ENCODE peak calls at places on chromosomes 16 and 17, in four cellular contexts. X is K562, L is GM12878, S is HepG2. N is an unnamed sample.

GRCh38 chr17:4272213-4272975 is 8.6 kb upstream of the ANKFY1 start:
- DNase-seq in S (no peak), X (no peak), L (no peak), N (no peak)

GRCh38 chr17:78318843-78319242 is 41.0 kb downstream of the SOCS3 start:
- DNase-seq in S (no peak), L (no peak), X (no peak), N (no peak)

GRCh38 chr17:2532146-2532720 is 20.5 kb upstream of the METTL16 start:
- DNase-seq in S (no peak), L (no peak), X (no peak), N (no peak)

GRCh38 chr17:72656114-72656763 is 436.2 kb downstream of the SLC39A11 start:
- DNase-seq in L (no peak), X (no peak), S (no peak), N (no peak)

GRCh38 chr17:7523033-7523432 is 25.8 kb upstream of the TNFSF12 start:
- DNase-seq in X (peak), S (peak), L (no peak), N (no peak)

GRCh38 chr17:79203657-79204056 is 129.0 kb downstream of the ENGASE start:
- DNase-seq in L (no peak), S (no peak), X (no peak), N (no peak)

GRCh38 chr17:44610871-44611270 is 45.4 kb upstream of the MEIOC start:
- DNase-seq in L (no peak), X (no peak), S (no peak), N (no peak)

GRCh38 chr17:978110-979093 is 1.2 kb downstream of the NXN start:
- DNase-seq in L (no peak), X (no peak), S (no peak), N (no peak)

GRCh38 chr17:61284174-61284573 is 115.5 kb upstream of the TBX2 start:
- DNase-seq in X (no peak), S (no peak), L (no peak), N (no peak)

GRCh38 chr17:79165756-79166473 is 91.3 kb downstream of the ENGASE start:
- DNase-seq in X (no peak), L (no peak), S (no peak), N (no peak)

GRCh38 chr17:45969726-45970125 is 29.3 kb upstream of the STH start:
- DNase-seq in L (no peak), X (no peak), S (no peak), N (no peak)

GRCh38 chr16:67525176-67525860 is 3.3 kb upstream of the RIPOR1 start:
- DNase-seq in X (no peak), L (no peak), S (no peak), N (no peak)

GRCh38 chr16:53159781-53160436 is 105.1 kb downstream of the CHD9 start:
- DNase-seq in X (peak), S (peak), L (peak), N (peak)

GRCh38 chr17:19361326-19361725 is 1.2 kb downstream of the B9D1 start:
- DNase-seq in X (no peak), L (no peak), S (no peak), N (no peak)

GRCh38 chr16:70159355-70160348 is 13.9 kb upstream of the CLEC18C start:
- DNase-seq in L (no peak), S (no peak), X (peak), N (no peak)

GRCh38 chr16:27174007-27174406 is 29.3 kb upstream of the KDM8 start:
- DNase-seq in X (no peak), L (no peak), S (no peak), N (no peak)

GRCh38 chr16:2766430-2767139 is 10.5 kb downstream of the ELOB start:
- DNase-seq in S (no peak), L (no peak), X (no peak), N (no peak)

GRCh38 chr17:19313746-19314651 is 48.5 kb downstream of the B9D1 start:
- DNase-seq in S (no peak), L (no peak), X (no peak), N (no peak)

GRCh38 chr17:40317345-40317873 is 8.4 kb downstream of the RARA start:
- DNase-seq in L (no peak), X (peak), S (peak), N (peak)

GRCh38 chr16:2904922-2905240 is 6.8 kb upstream of the FLYWCH1 start:
- DNase-seq in L (no peak), S (no peak), X (no peak), N (no peak)

GRCh38 chr17:35376245-35376644 is 2.8 kb upstream of the SLFN11 start:
- DNase-seq in L (no peak), X (no peak), S (no peak), N (no peak)

GRCh38 chr17:17386143-17386800 is 83.1 kb downstream of the NT5M start:
- DNase-seq in L (no peak), S (no peak), X (no peak), N (no peak)

GRCh38 chr16:83653785-83654184 is 154.0 kb upstream of the HSBP1 start:
- DNase-seq in X (no peak), S (no peak), L (no peak), N (no peak)

GRCh38 chr17:44598329-44598728 is 41.0 kb downstream of the FZD2 start:
- DNase-seq in S (no peak), L (no peak), X (no peak), N (no peak)

GRCh38 chr16:9845661-9846361 is 336.4 kb downstream of the GRIN2A start:
- DNase-seq in X (no peak), L (no peak), S (no peak), N (peak)

GRCh38 chr16:56639045-56639444 is 579 bp downstream of the MT1A start:
- DNase-seq in L (no peak), S (no peak), X (no peak), N (no peak)

GRCh38 chr16:49510676-49511305 is 137.2 kb downstream of the C16orf78 start:
- DNase-seq in X (no peak), S (no peak), L (no peak), N (no peak)

GRCh38 chr17:81871387-81872120 is 417 bp upstream of the ARHGDIA start:
- DNase-seq in X (peak), L (peak), S (peak), N (peak)

GRCh38 chr17:27471321-27472269 is 15.3 kb downstream of the KSR1 start:
- DNase-seq in X (no peak), L (peak), S (no peak), N (no peak)

DNA sequence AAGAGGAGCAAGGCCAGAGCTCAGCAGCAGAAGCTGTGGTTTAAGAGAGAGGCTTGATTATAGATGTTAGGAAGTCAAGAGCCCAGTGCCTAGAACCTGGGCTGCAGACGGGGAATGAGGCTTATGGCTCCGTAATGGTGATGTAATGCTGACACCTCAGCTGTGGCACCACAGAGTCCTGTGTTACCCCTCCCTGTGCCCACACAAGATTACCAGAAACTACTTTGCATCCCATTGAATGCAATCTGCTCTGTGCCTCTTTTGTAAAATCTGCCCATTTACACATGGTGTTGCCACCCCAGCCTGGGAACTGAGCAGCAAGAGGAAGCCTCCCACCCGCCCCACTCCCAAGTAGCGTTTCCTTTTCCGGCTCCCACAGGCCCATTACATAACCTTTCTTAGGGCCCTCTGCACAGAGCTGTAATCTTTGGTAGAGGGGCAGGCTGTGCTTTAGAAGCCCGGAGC is 57.0 kb downstream of the PITPNC1 start:
- DNase-seq in X (no peak), L (no peak), S (no peak), N (no peak)
- TF ChIP-seq KDM1A in X (no peak), L (no peak), S (no peak), N (no peak)

DNA sequence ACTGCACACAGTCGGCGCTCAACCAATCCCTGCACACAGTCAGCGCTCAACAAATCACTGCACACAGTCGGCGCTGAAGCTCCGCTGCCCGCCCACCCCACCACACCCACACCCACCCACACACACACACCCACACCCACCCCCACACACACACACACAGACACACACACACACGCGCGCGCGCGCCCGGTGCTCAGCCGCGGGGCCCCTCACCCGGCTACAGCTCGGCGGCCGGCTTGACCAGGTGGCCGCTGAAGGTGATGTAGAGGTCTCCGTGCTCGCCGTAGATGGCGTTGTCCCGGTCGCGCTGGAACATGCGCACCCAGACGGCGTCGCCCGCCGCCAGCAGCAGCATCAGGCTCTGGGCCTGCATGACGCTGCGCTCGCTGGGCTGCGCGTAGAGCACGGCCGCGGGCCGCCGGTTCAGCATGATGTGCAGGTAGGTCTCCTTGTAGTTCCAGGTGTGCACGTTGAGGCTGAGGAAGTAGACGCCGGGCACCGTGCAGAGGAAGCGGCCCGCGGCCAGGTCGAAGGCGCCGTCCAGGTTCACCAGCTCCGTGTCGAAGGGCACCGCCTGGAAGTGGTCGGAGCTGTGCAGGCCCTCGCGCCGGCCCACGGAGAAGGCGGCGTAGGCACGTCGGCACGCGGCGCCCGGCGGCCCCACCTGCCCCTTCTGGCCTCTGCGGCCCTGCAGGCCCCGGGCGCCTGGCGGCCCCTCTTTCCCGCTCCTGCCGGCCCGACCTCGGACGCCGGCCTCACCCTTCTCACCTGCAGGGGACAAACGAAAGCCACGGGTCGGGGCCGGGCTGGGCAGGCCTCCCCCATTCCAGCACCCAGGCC is 2.5 kb downstream of the C1QTNF8 start:
- DNase-seq in L (no peak), X (peak), S (peak), N (peak)
- TF ChIP-seq ESRRA in L (no peak), X (peak), S (peak), N (no peak)

GRCh38 chr16:86027366-86028126 is 128.6 kb downstream of the IRF8 start:
- DNase-seq in X (no peak), S (no peak), L (no peak), N (no peak)
- TF ChIP-seq KDM1A in X (no peak), S (no peak), L (no peak), N (no peak)

DNA sequence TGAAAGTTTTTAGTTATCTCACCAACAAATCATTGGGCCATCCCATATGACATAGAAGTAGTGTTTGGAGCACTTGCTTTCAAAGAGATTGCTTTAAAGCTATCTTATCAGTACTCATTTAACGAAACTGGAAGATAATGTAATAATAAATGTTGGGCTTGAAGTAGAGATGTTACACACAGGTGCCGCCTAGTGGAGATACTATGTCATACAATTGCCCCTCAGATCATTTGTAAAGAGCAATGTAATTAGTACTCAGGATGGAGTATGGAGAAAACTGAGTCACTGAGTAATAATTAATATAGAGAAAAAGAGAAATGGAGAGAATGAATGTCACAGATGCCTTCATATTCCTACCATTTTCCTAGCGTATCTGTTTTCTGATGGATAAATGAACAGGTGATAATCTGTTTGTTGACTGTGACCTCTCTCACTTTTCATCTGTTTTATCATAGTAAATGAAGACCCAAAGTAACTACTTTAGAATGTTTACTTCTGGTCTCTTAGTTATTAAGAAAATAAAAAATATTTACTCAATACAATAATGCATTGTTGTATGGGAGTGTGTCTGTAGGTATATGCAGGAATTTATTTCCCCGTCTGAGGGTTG is 80.4 kb downstream of the EFCAB5 start:
- DNase-seq in X (peak), L (no peak), S (peak), N (peak)
- TF ChIP-seq ESRRA in X (no peak), L (no peak), S (no peak), N (no peak)

GRCh38 chr16:88333645-88334516 is 48.9 kb upstream of the ZNF469 start:
- DNase-seq in L (no peak), X (no peak), S (no peak), N (no peak)
- TF ChIP-seq KDM1A in L (no peak), X (no peak), S (no peak), N (no peak)

GRCh38 chr16:12067714-12068401 is 91.3 kb downstream of the SNX29 start:
- DNase-seq in L (no peak), X (peak), S (peak), N (peak)
- TF ChIP-seq ESRRA in L (no peak), X (peak), S (no peak), N (no peak)

DNA sequence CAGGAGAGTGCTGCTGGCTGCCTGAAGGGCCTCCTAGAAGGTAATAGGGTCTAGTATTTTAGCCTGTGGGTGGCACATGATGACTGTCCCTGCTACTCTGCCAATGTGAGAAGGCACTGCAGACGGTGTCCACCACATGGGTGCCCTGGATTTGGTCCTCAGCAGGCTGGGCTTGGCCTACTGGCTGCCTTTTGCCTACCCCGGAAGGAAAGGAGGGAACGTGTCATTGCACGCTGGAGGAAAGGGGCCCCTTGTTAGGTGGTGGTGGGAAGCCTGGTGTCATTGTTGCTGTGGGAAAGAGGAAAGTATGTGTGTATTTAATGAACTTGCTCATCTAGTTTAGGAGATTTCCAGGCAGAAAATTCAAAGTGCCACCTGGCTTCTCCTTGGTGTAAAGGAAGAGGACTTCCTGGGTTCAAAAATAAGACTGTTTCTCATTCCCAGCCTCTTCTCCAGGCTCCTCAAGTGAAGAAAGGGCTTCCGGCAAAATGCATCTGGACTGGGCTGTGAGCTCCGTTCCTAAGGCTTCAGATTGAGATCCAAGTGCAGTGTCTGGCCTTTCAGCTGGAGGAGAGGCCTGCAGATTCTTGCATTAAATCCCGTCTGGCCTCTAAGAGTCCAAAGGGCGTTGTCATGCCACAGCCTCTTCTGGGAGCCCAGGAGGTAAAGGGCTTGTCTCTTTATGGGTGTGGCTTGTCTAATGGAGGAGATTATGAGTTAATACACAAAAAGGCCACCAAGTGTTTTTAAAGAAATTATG is 55.1 kb downstream of the RPTOR start:
- DNase-seq in S (peak), X (peak), L (no peak), N (peak)
- TF ChIP-seq KDM1A in S (no peak), X (no peak), L (no peak), N (no peak)

DNA sequence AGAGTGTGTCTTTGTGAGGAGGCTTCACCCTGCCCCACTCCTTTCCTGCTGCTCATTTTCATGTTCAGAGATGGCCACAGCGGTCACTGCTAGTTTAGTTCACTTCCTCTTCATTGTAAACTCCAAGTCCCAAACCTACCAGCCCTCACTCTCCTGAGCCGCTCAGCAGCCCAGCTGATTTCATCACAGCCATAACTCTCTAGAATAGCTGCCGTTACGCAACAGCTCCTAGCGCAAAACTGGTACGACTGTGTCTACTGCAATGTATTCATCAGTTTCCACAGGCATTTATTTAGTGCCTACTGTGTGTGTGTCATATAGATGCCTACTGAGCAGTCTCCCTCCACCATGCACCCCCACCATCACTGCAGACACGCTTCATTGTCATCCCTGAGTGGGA is 233.5 kb upstream of the RPL38 start:
- DNase-seq in L (no peak), X (no peak), S (no peak), N (no peak)
- TF ChIP-seq ESRRA in L (no peak), X (no peak), S (no peak), N (no peak)

N was measured in A549.